ENCODE peak calls at places on chromosomes 4 and X, in eight cellular contexts. One of them, this sample, is unnamed.

GRCh38 chrX:24259544-24260240 is 54.2 kb downstream of the SUPT20HL2 start:
- DNase-seq in ovary: peak
- DNase-seq in HepG2: peak
- DNase-seq in A549: peak
- DNase-seq in upper lobe of left lung: no peak
- DNase-seq in stomach: no peak
- DNase-seq in suprapubic skin: no peak
- DNase-seq in H1: no peak
- DNase-seq in this sample: peak

GRCh38 chr4:38354421-38354820 is 309.6 kb upstream of the KLF3 start:
- DNase-seq in ovary: no peak
- DNase-seq in HepG2: no peak
- DNase-seq in A549: no peak
- DNase-seq in upper lobe of left lung: no peak
- DNase-seq in stomach: no peak
- DNase-seq in suprapubic skin: no peak
- DNase-seq in H1: no peak
- DNase-seq in this sample: no peak

GRCh38 chrX:21153503-21153902 is 220.7 kb upstream of the CNKSR2 start:
- DNase-seq in ovary: peak
- DNase-seq in HepG2: no peak
- DNase-seq in A549: no peak
- DNase-seq in upper lobe of left lung: no peak
- DNase-seq in stomach: no peak
- DNase-seq in suprapubic skin: no peak
- DNase-seq in H1: no peak
- DNase-seq in this sample: no peak

GRCh38 chrX:80765226-80765625 is 44.5 kb downstream of the BRWD3 start:
- DNase-seq in ovary: no peak
- DNase-seq in HepG2: peak
- DNase-seq in A549: no peak
- DNase-seq in upper lobe of left lung: no peak
- DNase-seq in stomach: no peak
- DNase-seq in suprapubic skin: no peak
- DNase-seq in H1: no peak
- DNase-seq in this sample: no peak

GRCh38 chrX:115260330-115260729 is 26.4 kb upstream of the LRCH2 start:
- DNase-seq in ovary: no peak
- DNase-seq in HepG2: no peak
- DNase-seq in A549: no peak
- DNase-seq in upper lobe of left lung: no peak
- DNase-seq in stomach: no peak
- DNase-seq in suprapubic skin: no peak
- DNase-seq in H1: no peak
- DNase-seq in this sample: no peak

GRCh38 chr4:119300072-119300387 is 21.9 kb downstream of the FABP2 start:
- DNase-seq in ovary: peak
- DNase-seq in HepG2: no peak
- DNase-seq in A549: peak
- DNase-seq in upper lobe of left lung: no peak
- DNase-seq in stomach: peak
- DNase-seq in suprapubic skin: peak
- DNase-seq in H1: no peak
- DNase-seq in this sample: peak

GRCh38 chrX:154373340-154374306 is 811 bp downstream of the FLNA start:
- DNase-seq in ovary: peak
- DNase-seq in HepG2: peak
- DNase-seq in A549: peak
- DNase-seq in upper lobe of left lung: no peak
- DNase-seq in stomach: peak
- DNase-seq in suprapubic skin: no peak
- DNase-seq in H1: peak
- DNase-seq in this sample: peak

GRCh38 chr4:795726-796119 is 30.2 kb downstream of the CPLX1 start:
- DNase-seq in ovary: no peak
- DNase-seq in HepG2: no peak
- DNase-seq in A549: no peak
- DNase-seq in upper lobe of left lung: no peak
- DNase-seq in stomach: no peak
- DNase-seq in suprapubic skin: no peak
- DNase-seq in H1: no peak
- DNase-seq in this sample: no peak

GRCh38 chrX:2552621-2553297 is 52.0 kb upstream of the DHRSX start:
- DNase-seq in ovary: no peak
- DNase-seq in HepG2: peak
- DNase-seq in A549: peak
- DNase-seq in upper lobe of left lung: no peak
- DNase-seq in stomach: no peak
- DNase-seq in suprapubic skin: no peak
- DNase-seq in H1: no peak
- DNase-seq in this sample: no peak

GRCh38 chr4:98963538-98964433 is 31.7 kb upstream of the METAP1 start:
- DNase-seq in ovary: no peak
- DNase-seq in HepG2: no peak
- DNase-seq in A549: no peak
- DNase-seq in upper lobe of left lung: no peak
- DNase-seq in stomach: no peak
- DNase-seq in suprapubic skin: no peak
- DNase-seq in H1: no peak
- DNase-seq in this sample: no peak

GRCh38 chr4:150384249-150384648 is 197.7 kb upstream of the MAB21L2 start:
- DNase-seq in ovary: no peak
- DNase-seq in HepG2: no peak
- DNase-seq in A549: no peak
- DNase-seq in upper lobe of left lung: no peak
- DNase-seq in stomach: no peak
- DNase-seq in suprapubic skin: no peak
- DNase-seq in H1: no peak
- DNase-seq in this sample: no peak

GRCh38 chr4:98506462-98507132 is 151.8 kb downstream of the TSPAN5 start:
- DNase-seq in ovary: no peak
- DNase-seq in HepG2: no peak
- DNase-seq in A549: peak
- DNase-seq in upper lobe of left lung: no peak
- DNase-seq in stomach: no peak
- DNase-seq in suprapubic skin: no peak
- DNase-seq in H1: no peak
- DNase-seq in this sample: no peak

GRCh38 chr4:156584100-156584499 is 387.5 kb downstream of the PDGFC start:
- DNase-seq in ovary: no peak
- DNase-seq in HepG2: no peak
- DNase-seq in A549: no peak
- DNase-seq in upper lobe of left lung: no peak
- DNase-seq in stomach: no peak
- DNase-seq in suprapubic skin: no peak
- DNase-seq in H1: no peak
- DNase-seq in this sample: no peak

GRCh38 chrX:64996805-64997204 is 20.6 kb upstream of the ZC4H2 start:
- DNase-seq in ovary: no peak
- DNase-seq in HepG2: no peak
- DNase-seq in A549: no peak
- DNase-seq in upper lobe of left lung: no peak
- DNase-seq in stomach: no peak
- DNase-seq in suprapubic skin: no peak
- DNase-seq in H1: no peak
- DNase-seq in this sample: no peak

GRCh38 chr4:168631241-168632151 is 134.6 kb downstream of the PALLD start:
- DNase-seq in ovary: peak
- DNase-seq in HepG2: no peak
- DNase-seq in A549: peak
- DNase-seq in upper lobe of left lung: peak
- DNase-seq in stomach: peak
- DNase-seq in suprapubic skin: peak
- DNase-seq in H1: peak
- DNase-seq in this sample: peak

GRCh38 chr4:3307891-3308575 is 15.2 kb downstream of the RGS12 start:
- DNase-seq in ovary: peak
- DNase-seq in HepG2: no peak
- DNase-seq in A549: no peak
- DNase-seq in upper lobe of left lung: peak
- DNase-seq in stomach: no peak
- DNase-seq in suprapubic skin: peak
- DNase-seq in H1: no peak
- DNase-seq in this sample: no peak

GRCh38 chr4:85611661-85612060 is 136.7 kb downstream of the ARHGAP24 start:
- DNase-seq in ovary: no peak
- DNase-seq in HepG2: no peak
- DNase-seq in A549: no peak
- DNase-seq in upper lobe of left lung: no peak
- DNase-seq in stomach: no peak
- DNase-seq in suprapubic skin: no peak
- DNase-seq in H1: no peak
- DNase-seq in this sample: no peak
- TF ChIP-seq EP300 in ovary: no peak
- TF ChIP-seq EP300 in HepG2: no peak
- TF ChIP-seq EP300 in A549: no peak
- TF ChIP-seq EP300 in upper lobe of left lung: no peak
- TF ChIP-seq EP300 in stomach: no peak
- TF ChIP-seq EP300 in suprapubic skin: no peak
- TF ChIP-seq EP300 in H1: no peak
- TF ChIP-seq EP300 in this sample: no peak

DNA sequence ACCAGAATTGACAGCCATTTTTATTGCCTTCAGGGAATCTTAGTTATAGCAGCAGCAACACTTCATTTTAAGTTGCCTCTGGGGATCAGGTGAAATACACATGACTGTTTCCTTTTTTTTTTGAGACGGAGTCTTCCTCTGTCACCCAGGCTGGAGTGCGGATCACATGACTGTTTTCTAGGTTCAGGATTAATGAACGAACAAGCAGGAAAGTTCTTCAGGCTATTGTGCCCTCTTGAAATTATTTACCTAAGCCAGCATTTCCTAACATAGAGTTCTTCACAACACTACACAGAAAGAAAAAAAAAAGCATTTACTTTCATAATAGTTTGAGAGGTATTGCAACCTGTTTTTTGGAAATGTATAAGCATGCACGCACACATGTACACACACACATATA is 2032.8 kb downstream of the PCDH7 start:
- DNase-seq in ovary: no peak
- DNase-seq in HepG2: no peak
- DNase-seq in A549: no peak
- DNase-seq in upper lobe of left lung: no peak
- DNase-seq in stomach: no peak
- DNase-seq in suprapubic skin: no peak
- DNase-seq in H1: no peak
- DNase-seq in this sample: no peak
- TF ChIP-seq EP300 in ovary: no peak
- TF ChIP-seq EP300 in HepG2: no peak
- TF ChIP-seq EP300 in A549: no peak
- TF ChIP-seq EP300 in upper lobe of left lung: no peak
- TF ChIP-seq EP300 in stomach: no peak
- TF ChIP-seq EP300 in suprapubic skin: no peak
- TF ChIP-seq EP300 in H1: no peak
- TF ChIP-seq EP300 in this sample: no peak

GRCh38 chrX:134780908-134781307 is 122.6 kb upstream of the PLAC1 start:
- DNase-seq in ovary: no peak
- DNase-seq in HepG2: no peak
- DNase-seq in A549: no peak
- DNase-seq in upper lobe of left lung: no peak
- DNase-seq in stomach: peak
- DNase-seq in suprapubic skin: no peak
- DNase-seq in H1: no peak
- DNase-seq in this sample: no peak

GRCh38 chrX:134776844-134777370 is 118.6 kb upstream of the PLAC1 start:
- DNase-seq in ovary: no peak
- DNase-seq in HepG2: no peak
- DNase-seq in A549: no peak
- DNase-seq in upper lobe of left lung: no peak
- DNase-seq in stomach: no peak
- DNase-seq in suprapubic skin: no peak
- DNase-seq in H1: no peak
- DNase-seq in this sample: no peak

DNA sequence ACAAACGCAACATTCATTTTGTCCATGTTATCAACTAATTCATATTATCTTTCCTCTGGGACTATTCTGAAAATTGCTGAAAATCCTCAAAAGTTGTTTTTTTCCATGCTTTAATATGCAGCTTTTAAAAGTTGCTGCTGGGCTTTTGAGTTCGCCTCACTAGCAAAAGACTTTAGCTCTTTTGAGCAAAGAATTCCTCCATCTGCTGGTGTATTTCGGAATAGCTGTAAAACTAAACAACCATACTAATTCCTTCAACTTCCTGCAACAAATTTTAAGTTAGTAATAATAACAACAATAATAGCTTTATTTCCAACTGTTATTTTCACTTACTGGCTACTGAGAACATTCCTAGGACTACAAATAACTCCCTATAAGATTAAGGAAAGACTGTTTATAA is 124.5 kb upstream of the PLAC1 start:
- DNase-seq in ovary: no peak
- DNase-seq in HepG2: no peak
- DNase-seq in A549: no peak
- DNase-seq in upper lobe of left lung: no peak
- DNase-seq in stomach: no peak
- DNase-seq in suprapubic skin: no peak
- DNase-seq in H1: no peak
- DNase-seq in this sample: no peak
- TF ChIP-seq EP300 in ovary: no peak
- TF ChIP-seq EP300 in HepG2: no peak
- TF ChIP-seq EP300 in A549: no peak
- TF ChIP-seq EP300 in upper lobe of left lung: no peak
- TF ChIP-seq EP300 in stomach: no peak
- TF ChIP-seq EP300 in suprapubic skin: no peak
- TF ChIP-seq EP300 in H1: no peak
- TF ChIP-seq EP300 in this sample: no peak

GRCh38 chr4:54085284-54085683 is 14.7 kb upstream of the GSX2 start:
- DNase-seq in ovary: no peak
- DNase-seq in HepG2: peak
- DNase-seq in A549: peak
- DNase-seq in upper lobe of left lung: no peak
- DNase-seq in stomach: no peak
- DNase-seq in suprapubic skin: peak
- DNase-seq in H1: no peak
- DNase-seq in this sample: no peak

GRCh38 chr4:54076673-54077072 is 12.3 kb upstream of the CHIC2 start:
- DNase-seq in ovary: no peak
- DNase-seq in HepG2: no peak
- DNase-seq in A549: no peak
- DNase-seq in upper lobe of left lung: no peak
- DNase-seq in stomach: no peak
- DNase-seq in suprapubic skin: no peak
- DNase-seq in H1: no peak
- DNase-seq in this sample: no peak

GRCh38 chr4:54077812-54078211 is 13.4 kb upstream of the CHIC2 start:
- DNase-seq in ovary: no peak
- DNase-seq in HepG2: no peak
- DNase-seq in A549: no peak
- DNase-seq in upper lobe of left lung: no peak
- DNase-seq in stomach: no peak
- DNase-seq in suprapubic skin: no peak
- DNase-seq in H1: no peak
- DNase-seq in this sample: no peak

DNA sequence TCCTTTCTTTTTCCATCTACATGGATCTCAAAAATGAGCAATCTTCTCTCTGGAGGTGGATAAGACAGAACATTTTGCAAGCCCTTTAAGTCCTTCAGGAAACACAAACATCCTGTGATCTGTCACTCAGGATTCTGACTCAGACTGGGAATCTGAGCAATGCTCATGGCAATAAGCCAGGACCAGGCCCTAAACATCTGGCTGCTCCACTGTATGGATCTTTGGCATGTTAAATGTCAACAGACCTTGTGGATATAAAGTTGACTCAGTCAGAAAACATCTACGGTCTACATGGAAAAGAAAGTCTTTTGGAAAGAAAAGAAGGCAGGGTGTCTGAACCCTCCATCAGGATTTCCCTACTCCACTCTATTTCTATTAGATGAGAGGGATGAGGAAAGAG is 17.8 kb upstream of the CHIC2 start:
- DNase-seq in ovary: no peak
- DNase-seq in HepG2: peak
- DNase-seq in A549: peak
- DNase-seq in upper lobe of left lung: no peak
- DNase-seq in stomach: peak
- DNase-seq in suprapubic skin: no peak
- DNase-seq in H1: no peak
- DNase-seq in this sample: peak
- TF ChIP-seq EP300 in ovary: no peak
- TF ChIP-seq EP300 in HepG2: peak
- TF ChIP-seq EP300 in A549: peak
- TF ChIP-seq EP300 in upper lobe of left lung: no peak
- TF ChIP-seq EP300 in stomach: no peak
- TF ChIP-seq EP300 in suprapubic skin: no peak
- TF ChIP-seq EP300 in H1: no peak
- TF ChIP-seq EP300 in this sample: no peak

This sample was measured in transverse colon.